ENCODE peak calls at places on chromosomes 1 and 21, in five cellular contexts. I is A549, S is GM23338, W is left ventricle myocardium inferior, B is heart right ventricle. N is an unnamed sample. For H3K4me1, the result is how much of the 10 kb centered on the place peaks cover.

GRCh38 chr1:1426496-1426960 is 5.5 kb upstream of the ANKRD65 start:
- DNase-seq in W (no peak), I (peak), B (no peak), S (no peak), N (no peak)

GRCh38 chr1:204102029-204102611 is 29.2 kb downstream of the SOX13 start:
- DNase-seq in B (no peak), I (no peak), S (no peak), W (no peak), N (peak)

GRCh38 chr1:223201967-223202366 is 58.9 kb upstream of the TLR5 start:
- DNase-seq in S (no peak), B (no peak), W (no peak), I (no peak), N (no peak)

GRCh38 chr1:180786633-180787032 is 126.1 kb upstream of the KIAA1614 start:
- DNase-seq in S (no peak), B (no peak), I (no peak), W (no peak), N (no peak)

GRCh38 chr1:32172621-32173245 is 6.7 kb upstream of the TXLNA start:
- DNase-seq in W (no peak), I (no peak), S (no peak), B (no peak), N (no peak)

GRCh38 chr1:70720133-70720920 is 309.3 kb downstream of the CTH start:
- DNase-seq in W (no peak), B (no peak), S (no peak), I (no peak), N (no peak)

GRCh38 chr1:243792891-243793290 is 57.2 kb downstream of the AKT3 start:
- DNase-seq in S (no peak), I (no peak), B (no peak), W (no peak), N (no peak)

GRCh38 chr1:109796484-109797305 is 33.0 kb upstream of the EPS8L3 start:
- DNase-seq in I (no peak), W (no peak), S (no peak), B (no peak), N (no peak)

GRCh38 chr1:235298772-235299513 is 29.0 kb downstream of the ARID4B start:
- DNase-seq in W (no peak), I (no peak), S (no peak), B (no peak), N (no peak)

GRCh38 chr1:72845342-72845741 is 563.0 kb upstream of the NEGR1 start:
- DNase-seq in I (peak), S (peak), W (no peak), B (no peak), N (no peak)

GRCh38 chr21:16370176-16370575 is 640.4 kb downstream of the USP25 start:
- DNase-seq in S (no peak), I (no peak), W (no peak), B (no peak), N (no peak)

GRCh38 chr1:179091691-179092165 is 9.9 kb downstream of the TOR3A start:
- DNase-seq in W (peak), S (no peak), I (peak), B (peak), N (no peak)

GRCh38 chr1:77430966-77431735 is 149.3 kb downstream of the AK5 start:
- DNase-seq in I (no peak), B (no peak), S (no peak), W (no peak), N (no peak)

GRCh38 chr21:44024895-44025353 is 12.8 kb downstream of the TRAPPC10 start:
- DNase-seq in I (no peak), S (peak), B (peak), W (peak), N (no peak)

GRCh38 chr1:25560788-25561187 is 17.4 kb downstream of the LDLRAP1 start:
- DNase-seq in B (no peak), W (no peak), S (no peak), I (no peak), N (no peak)

GRCh38 chr1:6420594-6421042 is 899 bp upstream of the HES2 start:
- DNase-seq in I (no peak), W (no peak), B (no peak), S (peak), N (no peak)

GRCh38 chr1:18069903-18070302 is 37.7 kb upstream of the IGSF21 start:
- DNase-seq in I (no peak), B (no peak), W (no peak), S (no peak), N (no peak)

GRCh38 chr1:22288593-22289241 is 145.8 kb upstream of the WNT4 start:
- DNase-seq in S (no peak), B (no peak), I (no peak), W (no peak), N (no peak)

GRCh38 chr1:17538428-17539130 is 919 bp upstream of the ARHGEF10L start:
- DNase-seq in W (no peak), S (peak), B (no peak), I (no peak), N (no peak)

GRCh38 chr1:224447251-224447650 is 12.7 kb upstream of the WDR26 start:
- DNase-seq in S (no peak), B (peak), I (no peak), W (peak), N (peak)

GRCh38 chr1:204377800-204378608 is 18.3 kb upstream of the PLEKHA6 start:
- DNase-seq in B (no peak), I (peak), S (peak), W (peak), N (peak)

GRCh38 chr1:199808110-199808870 is 219.2 kb upstream of the NR5A2 start:
- DNase-seq in I (peak), B (no peak), W (no peak), S (no peak), N (peak)

GRCh38 chr1:106727171-106727570 is 329.3 kb upstream of the PRMT6 start:
- DNase-seq in B (no peak), S (peak), W (no peak), I (no peak), N (no peak)
- H3K4me1 ChIP-seq in B (under half), S (under half), W (under half), I (under half), N (under half)

GRCh38 chr21:24093032-24093431 is 1514.2 kb downstream of the MRPL39 start:
- DNase-seq in B (no peak), W (no peak), I (no peak), S (no peak), N (no peak)
- H3K4me1 ChIP-seq in B (under half), W (under half), I (under half), S (under half), N (under half)

DNA sequence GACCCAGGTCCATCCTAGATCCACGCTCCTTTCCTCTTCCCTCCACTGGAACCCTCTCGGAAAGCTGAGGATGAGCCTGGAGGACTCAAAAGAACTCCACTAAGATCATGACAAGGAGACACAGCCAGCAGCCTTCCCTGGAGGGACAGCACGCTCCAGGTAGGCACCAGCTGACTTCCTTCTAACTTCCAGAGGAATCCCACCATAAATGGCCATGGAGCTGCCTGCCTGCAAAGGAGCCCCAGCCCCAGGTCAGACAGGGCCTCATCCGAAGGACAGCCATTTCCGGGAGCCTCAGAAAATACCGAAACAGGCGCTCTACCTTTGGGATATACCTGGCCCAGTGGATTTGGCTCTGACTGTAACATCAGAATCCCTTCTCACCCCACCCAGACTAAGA is 4.1 kb downstream of the SH3BP5L start:
- DNase-seq in W (no peak), B (no peak), S (no peak), I (no peak), N (no peak)
- H3K4me1 ChIP-seq in W (half or more), B (under half), S (under half), I (under half), N (under half)

DNA sequence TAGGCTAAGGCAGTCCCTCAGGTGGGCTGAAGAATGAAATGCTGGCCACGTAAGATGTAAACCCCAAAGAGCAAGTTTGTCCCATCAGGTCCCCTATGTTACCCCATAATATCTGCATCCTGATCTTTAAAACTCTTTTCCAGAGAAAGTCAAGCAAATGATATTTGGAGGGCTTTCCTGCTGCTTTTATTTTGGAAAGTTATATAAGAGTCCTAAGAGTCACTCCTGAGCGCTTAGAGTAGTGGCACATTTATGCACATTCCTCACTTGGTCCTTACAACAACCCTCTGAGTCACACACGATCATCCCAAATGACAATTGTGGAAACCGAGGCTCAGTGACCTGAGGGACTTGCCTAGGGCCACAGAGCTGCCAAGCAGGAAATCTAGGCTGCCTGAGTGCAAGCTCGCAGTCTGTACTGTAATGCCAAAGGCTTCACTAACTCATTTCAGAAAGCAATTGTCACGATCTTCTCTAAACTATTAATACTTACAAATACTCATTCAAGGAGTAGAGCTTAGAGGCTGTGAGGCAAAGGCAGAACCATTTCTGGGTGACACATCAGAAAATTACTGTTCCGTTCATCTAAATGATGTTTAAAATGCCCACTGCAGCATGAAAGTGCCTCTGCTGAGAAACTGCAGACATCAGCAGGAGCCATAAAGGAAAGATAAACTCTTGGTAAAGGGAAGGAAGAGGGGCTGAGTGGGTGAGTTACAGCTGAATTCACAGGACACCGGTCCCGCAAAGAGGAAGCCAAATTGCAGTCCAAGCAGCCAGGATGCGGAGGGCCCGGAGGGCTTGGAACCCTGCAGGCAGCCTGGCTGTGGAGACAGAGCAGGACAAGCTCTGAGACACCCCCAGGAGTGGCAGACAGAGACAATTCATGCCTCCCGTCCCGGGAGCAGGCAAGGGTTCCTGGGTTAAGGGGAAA is 30.8 kb downstream of the CAPZB start:
- DNase-seq in I (no peak), S (no peak), B (no peak), W (no peak), N (no peak)
- H3K4me1 ChIP-seq in I (under half), S (half or more), B (half or more), W (half or more), N (under half)

GRCh38 chr1:54296666-54297065 is 96.7 kb downstream of the MRPL37 start:
- DNase-seq in B (no peak), S (no peak), W (no peak), I (no peak), N (no peak)
- H3K4me1 ChIP-seq in B (under half), S (half or more), W (half or more), I (under half), N (under half)

DNA sequence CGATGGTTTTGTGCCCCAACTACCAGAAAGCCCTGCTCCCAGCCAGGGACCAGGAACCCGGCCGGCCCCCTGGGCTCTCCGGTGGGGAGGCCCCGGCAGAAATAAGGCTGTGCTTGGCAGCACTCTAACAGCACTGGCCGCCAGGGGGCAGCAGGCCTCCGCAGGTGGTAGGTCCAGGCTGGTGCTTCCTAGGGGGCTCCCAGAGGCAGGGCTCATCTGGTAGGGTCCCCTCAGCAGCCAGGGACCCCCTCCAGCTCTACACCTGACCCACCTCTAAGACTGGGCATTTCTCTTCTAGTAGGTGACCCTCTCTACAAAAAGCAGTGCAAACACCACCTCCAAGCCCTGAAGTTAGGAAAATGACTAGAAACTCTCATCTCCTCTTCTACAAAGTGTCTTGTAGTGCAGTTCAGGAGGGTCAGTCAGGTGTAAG is 85.6 kb downstream of the STUM start:
- DNase-seq in W (peak), I (peak), B (peak), S (peak), N (peak)
- H3K4me1 ChIP-seq in W (half or more), I (under half), B (under half), S (under half), N (under half)

DNA sequence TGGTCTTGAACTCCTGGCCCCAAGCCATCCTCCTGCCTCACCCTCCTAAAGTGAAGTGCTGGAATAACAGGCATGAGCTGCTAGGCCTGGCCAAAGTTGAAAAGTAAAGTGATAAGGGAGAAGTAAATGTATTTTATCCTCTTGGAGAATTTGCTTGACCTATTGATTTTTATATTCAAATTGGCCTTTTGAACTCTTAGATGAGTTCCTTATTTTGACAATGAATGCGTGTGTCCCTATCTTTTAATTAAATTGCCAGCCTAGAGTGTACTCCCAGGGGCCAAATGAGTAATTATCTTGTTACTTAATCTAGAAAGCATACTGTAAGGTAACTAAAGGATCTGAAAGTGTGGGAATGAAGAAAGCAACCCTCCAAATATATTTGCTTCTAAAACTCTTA is 11.4 kb downstream of the RNF11 start:
- DNase-seq in I (no peak), S (no peak), W (no peak), B (no peak), N (no peak)
- H3K4me1 ChIP-seq in I (under half), S (under half), W (half or more), B (under half), N (under half)

GRCh38 chr1:163766537-163766936 is 444.8 kb downstream of the NUF2 start:
- DNase-seq in S (no peak), W (no peak), I (no peak), B (no peak), N (no peak)

GRCh38 chr1:163758977-163759670 is 437.4 kb downstream of the NUF2 start:
- DNase-seq in I (no peak), S (no peak), B (no peak), W (no peak), N (no peak)

GRCh38 chr1:163761898-163762297 is 440.1 kb downstream of the NUF2 start:
- DNase-seq in S (no peak), I (no peak), W (no peak), B (no peak), N (no peak)
- H3K4me1 ChIP-seq in S (under half), I (under half), W (under half), B (under half), N (under half)